ENCODE peak calls at places on chromosomes 11 and 22, in eight cellular contexts. G is GM12878, U is IMR-90, D is left ventricle myocardium inferior, F is heart right ventricle, I is ovary, V is psoas muscle, X is fibroblast of lung. Y is an unnamed sample. For H3K4me1 and H3K9me3, the result is how much of the 10 kb centered on the place peaks cover.

GRCh38 chr11:76785513-76785912 is 2.4 kb downstream of the TSKU start:
- DNase-seq in X (no peak), G (no peak), F (no peak), I (no peak), U (no peak), V (no peak), D (no peak), Y (no peak)

GRCh38 chr11:117979481-117980211 is 6.5 kb upstream of the IL10RA start:
- DNase-seq in I (no peak), F (no peak), U (no peak), G (peak), V (no peak), D (no peak), X (no peak), Y (no peak)

GRCh38 chr11:5808500-5809121 is at the start of gene OR52N2:
- DNase-seq in I (peak), X (peak), G (peak), D (peak), U (peak), V (peak), F (peak), Y (peak)

GRCh38 chr11:1875093-1875785 is 16.5 kb downstream of the PRR33 start:
- DNase-seq in D (peak), U (no peak), I (peak), V (peak), G (no peak), X (no peak), F (peak), Y (no peak)

GRCh38 chr11:85682330-85683305 is 3.4 kb downstream of the CCDC89 start:
- DNase-seq in I (peak), D (peak), X (peak), F (peak), G (no peak), U (peak), V (peak), Y (no peak)

GRCh38 chr22:29117799-29118477 is 45.1 kb downstream of the KREMEN1 start:
- DNase-seq in D (no peak), F (no peak), X (peak), I (no peak), U (peak), V (no peak), G (no peak), Y (no peak)

GRCh38 chr11:2400069-2400760 is at the start of gene TSSC4:
- DNase-seq in G (peak), X (peak), I (peak), V (peak), D (peak), U (peak), F (peak), Y (peak)

GRCh38 chr22:26957176-26957575 is 299.8 kb downstream of the MIAT start:
- DNase-seq in I (no peak), U (no peak), D (no peak), V (no peak), X (no peak), G (no peak), F (no peak), Y (no peak)

DNA sequence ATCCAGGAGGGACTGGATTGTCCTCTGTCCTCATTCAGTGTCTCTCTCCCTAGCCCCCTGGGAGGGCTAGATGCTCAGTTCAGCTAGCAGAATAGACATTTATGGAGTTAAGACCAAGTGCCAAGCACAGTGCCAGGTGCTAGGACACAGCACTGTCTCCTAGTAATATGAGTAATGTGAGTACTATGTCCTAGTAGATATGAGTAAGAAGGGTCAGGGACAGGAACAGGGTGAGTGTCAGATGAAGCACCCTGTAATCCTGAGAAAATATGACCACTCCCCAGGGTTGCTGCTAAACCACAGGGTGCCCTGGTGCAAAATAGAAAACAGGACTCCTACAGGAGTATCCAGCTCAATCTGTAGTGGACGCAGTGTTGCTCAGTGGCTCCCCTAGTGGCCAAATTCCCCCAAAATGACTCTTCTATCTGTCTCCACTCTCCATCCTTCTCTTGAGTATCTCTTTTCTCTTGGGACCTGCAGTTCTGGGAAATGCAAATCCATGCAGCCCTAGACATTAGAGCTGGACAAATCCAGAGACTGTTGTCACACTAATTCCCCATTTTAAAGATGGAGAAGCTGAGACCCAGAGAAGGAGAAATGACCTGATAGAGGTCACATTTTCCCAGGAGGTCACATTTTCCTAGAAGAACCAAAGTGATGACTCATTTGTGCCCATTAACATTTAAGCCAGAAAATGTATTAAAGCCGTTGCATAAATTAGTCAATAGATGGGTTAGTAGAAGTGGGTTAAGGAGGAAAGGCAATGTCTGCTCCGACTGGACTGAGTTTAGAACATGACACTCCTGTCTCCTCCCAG is 214.3 kb downstream of the NXPE2 start:
- DNase-seq in I (no peak), U (no peak), V (no peak), D (no peak), F (no peak), X (no peak), G (no peak), Y (no peak)
- TF ChIP-seq CTCF in I (no peak), U (no peak), V (peak), D (peak), F (peak), X (peak), G (peak), Y (peak)

DNA sequence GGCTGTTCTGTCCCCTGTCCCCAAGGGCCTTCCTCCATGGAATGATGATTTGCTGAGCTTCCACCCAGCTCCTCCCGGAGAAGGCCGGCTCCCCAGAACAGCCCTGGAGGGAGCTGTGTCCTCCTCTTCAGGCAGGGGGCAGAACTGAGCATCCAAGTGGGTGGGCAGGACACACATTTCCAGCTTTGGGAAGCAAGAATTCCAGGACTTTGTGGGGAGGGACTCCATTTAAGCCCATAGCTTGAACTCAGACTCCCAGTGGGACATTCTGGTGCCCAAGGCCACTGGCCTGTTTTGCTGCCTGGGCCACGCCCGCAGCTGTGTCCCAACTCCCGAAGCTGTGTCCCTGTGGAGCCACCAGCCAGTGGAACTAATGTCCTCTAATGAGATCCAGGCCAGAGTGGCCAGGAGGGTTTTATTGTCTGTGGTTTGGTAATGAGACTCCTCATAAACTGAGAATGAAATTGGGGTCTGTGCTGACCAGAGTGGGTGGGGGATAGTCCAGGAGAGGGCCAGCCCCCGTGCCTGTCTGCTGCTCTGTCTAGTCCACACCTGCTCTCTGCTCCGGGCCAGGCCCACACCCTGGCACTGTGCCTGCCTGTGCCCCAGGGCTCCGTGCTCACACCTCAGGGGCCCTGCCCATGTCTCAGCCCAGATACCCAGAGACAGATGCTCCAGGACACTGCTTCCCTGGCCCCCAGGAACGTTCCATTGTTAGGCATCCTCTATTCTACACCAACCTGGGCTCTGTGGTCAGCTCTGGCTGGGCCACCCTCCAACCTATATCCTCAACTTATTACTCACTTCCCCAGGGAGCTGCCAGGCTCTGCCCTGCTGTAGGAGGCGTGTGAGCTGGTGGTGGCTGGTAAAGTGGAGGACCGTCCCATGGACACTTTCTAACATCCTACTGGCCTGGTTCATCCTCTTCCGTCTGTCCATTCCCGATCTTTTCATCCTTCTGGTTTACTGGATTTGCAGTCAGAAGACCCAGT is 7.6 kb downstream of the NECTIN1 start:
- DNase-seq in U (no peak), G (no peak), D (peak), I (no peak), F (peak), V (peak), X (peak), Y (no peak)
- H3K4me1 ChIP-seq in U (under half), G (under half), D (under half), I (under half), F (under half), V (under half), X (under half), Y (under half)

DNA sequence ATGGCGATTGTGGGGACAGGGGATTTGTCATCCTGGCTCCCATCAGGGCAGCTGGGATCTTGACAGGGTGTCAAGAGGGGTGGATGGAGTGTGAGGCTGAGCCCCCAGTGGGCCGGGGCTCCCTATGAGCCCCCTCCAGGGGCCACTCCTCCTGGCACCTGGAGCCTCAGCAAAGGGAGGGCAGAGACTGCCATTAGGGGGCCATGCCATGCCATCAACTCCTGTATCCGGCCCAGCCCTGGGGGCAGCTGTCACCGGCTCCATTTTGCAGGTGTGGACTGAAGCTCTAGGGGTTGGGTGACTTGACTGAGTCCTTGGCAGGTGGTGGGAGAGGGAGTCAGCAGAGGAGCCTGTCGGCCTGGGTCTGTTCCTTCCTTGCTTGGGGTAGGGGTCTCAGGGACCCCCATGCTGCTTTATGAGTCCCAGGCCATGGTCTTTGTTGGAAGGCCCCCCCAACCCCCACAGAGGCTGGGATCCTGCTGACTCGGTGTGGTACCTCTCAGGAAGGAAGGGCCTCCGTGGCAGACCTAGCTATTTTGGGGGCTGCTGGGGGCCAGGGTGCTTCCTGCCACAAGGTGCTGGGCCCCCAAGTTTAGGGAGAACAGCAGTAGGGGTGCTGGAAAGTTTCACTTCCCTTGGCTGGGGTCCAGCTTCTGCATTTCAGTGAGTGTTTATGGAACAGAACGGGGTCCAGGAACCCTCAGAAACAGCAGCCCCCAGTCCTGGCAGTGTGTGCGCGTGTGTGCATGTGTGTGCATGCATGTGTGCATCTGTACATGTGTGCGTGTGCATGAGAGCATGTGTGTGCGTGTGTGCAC is 1.5 kb downstream of the ACY3 start:
- DNase-seq in I (no peak), F (no peak), G (peak), U (no peak), X (no peak), V (no peak), D (no peak), Y (no peak)
- H3K9me3 ChIP-seq in I (under half), F (under half), G (under half), U (under half), X (under half), V (under half), D (under half), Y (under half)

DNA sequence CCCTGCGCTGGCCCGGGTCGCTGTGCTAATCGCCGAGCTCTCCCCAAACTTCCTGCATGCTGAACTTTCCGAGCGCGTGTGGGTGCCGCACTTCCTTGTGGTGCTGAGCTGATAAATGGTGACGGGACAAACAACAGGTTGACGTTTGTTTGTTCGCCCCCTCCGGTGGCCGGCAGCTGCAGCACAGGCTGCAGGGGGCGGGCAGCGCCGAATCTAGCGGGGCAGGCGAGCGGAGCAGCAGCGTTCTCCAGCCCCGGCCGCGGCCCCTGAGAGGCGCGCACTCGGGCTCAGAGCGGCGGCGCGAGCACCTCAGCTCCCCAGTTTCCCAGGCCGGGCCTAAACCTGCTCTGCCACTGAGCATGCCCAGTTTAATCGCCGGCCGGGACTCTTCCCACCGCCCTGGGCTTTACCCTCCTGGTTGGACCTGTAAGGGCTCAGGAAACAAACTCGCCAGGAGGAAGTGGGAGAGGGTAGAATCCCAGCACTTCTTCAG is at the start of gene PDGFD:
- DNase-seq in F (peak), D (peak), I (peak), X (peak), V (peak), U (peak), G (no peak), Y (no peak)
- TF ChIP-seq CTCF in F (peak), D (peak), I (peak), X (peak), V (no peak), U (peak), G (no peak), Y (no peak)

DNA sequence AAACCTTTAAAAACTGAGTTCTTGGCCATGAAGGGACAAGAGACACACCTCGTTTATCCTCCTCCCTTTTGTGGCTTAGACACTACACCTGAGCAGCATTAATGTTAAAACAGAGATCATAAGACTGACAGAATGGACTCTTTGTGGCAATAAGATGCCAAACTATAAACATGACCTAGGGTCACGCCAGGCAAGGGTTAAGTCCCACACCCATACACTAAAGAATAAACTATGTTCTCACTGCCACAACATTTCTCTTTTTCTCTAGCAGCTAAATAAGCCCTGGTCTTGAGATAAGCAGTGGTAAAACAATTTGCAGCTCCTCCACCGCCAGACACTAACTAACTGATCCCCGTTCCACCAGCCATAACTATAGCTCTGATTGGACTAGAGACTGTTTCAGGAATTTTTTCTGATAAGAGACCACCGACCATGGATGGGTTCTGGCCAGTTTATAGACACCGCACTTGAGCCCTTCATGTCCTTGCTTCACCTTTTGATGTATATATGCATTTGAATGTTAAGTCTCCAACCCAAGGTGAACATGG is 4.9 kb upstream of the SLCO2B1 start:
- DNase-seq in F (no peak), U (no peak), I (no peak), X (no peak), D (no peak), V (no peak), G (no peak), Y (no peak)
- H3K4me1 ChIP-seq in F (under half), U (under half), I (under half), X (under half), D (under half), V (under half), G (under half), Y (under half)

DNA sequence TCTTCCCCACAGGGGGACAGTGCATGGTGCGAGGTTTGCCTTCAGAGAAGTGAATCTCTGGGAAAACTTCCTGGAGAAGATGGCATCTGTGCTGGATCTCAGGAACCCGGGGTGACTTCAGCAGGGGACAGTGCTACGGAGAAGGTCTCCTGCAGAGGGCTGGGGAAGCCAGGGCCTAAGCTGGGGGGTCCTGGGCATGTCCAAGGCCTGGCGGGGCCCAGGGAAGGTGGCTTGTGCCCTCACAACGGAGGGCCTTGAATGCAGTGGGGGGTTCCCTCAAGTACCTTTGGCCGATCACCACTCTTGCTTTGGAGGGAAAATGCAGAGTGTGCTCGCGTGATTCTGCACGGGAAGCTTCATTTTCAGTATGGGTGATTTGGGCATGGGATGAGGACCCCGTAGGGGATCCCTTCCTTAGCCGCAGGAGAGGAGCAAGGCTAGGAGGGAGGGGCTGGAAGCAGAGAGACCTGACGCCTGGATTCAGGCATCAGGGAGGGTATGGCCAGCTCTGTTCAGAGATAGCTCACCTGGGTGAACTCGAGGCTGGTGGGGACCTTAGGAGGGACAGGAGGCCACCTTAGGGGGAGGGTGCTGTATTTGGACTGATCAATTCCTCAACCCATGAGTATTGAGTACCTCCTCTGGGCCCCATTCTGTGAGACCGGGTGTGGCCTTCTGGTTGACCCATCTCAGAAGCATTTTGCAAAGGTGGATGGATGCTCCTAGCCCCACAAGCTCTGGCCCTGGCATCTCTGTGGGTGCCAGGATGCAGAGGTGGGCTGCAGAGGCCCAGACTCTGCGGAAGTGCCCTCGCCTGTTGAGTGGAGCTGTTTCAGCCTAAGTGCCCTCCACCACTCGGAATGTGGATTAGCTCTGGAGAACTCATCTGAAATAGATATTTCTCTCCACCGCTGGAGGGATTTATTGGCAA is 529.4 kb downstream of the TBC1D22A start:
- DNase-seq in F (no peak), G (no peak), U (no peak), X (no peak), D (no peak), I (no peak), V (peak), Y (no peak)
- H3K9me3 ChIP-seq in F (under half), G (under half), U (under half), X (under half), D (under half), I (under half), V (under half), Y (under half)

GRCh38 chr11:73347067-73347466 is 29.1 kb upstream of the RELT start:
- DNase-seq in F (no peak), V (no peak), U (no peak), D (no peak), X (no peak), G (no peak), I (no peak), Y (no peak)

GRCh38 chr11:73348838-73349237 is 27.4 kb upstream of the RELT start:
- DNase-seq in X (no peak), U (no peak), V (no peak), D (no peak), G (no peak), I (no peak), F (no peak), Y (no peak)

GRCh38 chr11:73349633-73350032 is 26.6 kb upstream of the RELT start:
- DNase-seq in X (no peak), U (no peak), V (no peak), F (no peak), G (no peak), I (no peak), D (no peak), Y (no peak)

GRCh38 chr11:73353422-73353821 is 22.8 kb upstream of the RELT start:
- DNase-seq in D (no peak), X (no peak), V (no peak), I (no peak), G (no peak), F (no peak), U (no peak), Y (no peak)

GRCh38 chr11:73350908-73351636 is 25.1 kb upstream of the RELT start:
- DNase-seq in V (no peak), X (peak), F (no peak), G (no peak), D (peak), U (peak), I (no peak), Y (no peak)
- TF ChIP-seq CTCF in V (peak), X (peak), F (peak), G (peak), D (peak), U (peak), I (peak), Y (peak)

GRCh38 chr11:124753624-124754023 is 1.6 kb upstream of the VSIG2 start:
- DNase-seq in V (no peak), D (no peak), U (no peak), F (no peak), X (no peak), I (no peak), G (no peak), Y (no peak)
- H3K4me1 ChIP-seq in V (under half), D (half or more), U (under half), F (under half), X (under half), I (under half), G (under half), Y (under half)

GRCh38 chr22:47810505-47811500 is 1048.4 kb downstream of the TBC1D22A start:
- DNase-seq in F (no peak), V (no peak), U (no peak), X (no peak), D (no peak), G (no peak), I (no peak), Y (no peak)
- H3K9me3 ChIP-seq in F (under half), V (under half), U (half or more), X (under half), D (under half), G (under half), I (under half), Y (under half)

GRCh38 chr11:35404397-35404775 is 15.0 kb downstream of the SLC1A2 start:
- DNase-seq in G (no peak), I (no peak), D (no peak), F (no peak), X (peak), U (peak), V (peak), Y (no peak)
- TF ChIP-seq CTCF in G (peak), I (no peak), D (peak), F (peak), X (peak), U (peak), V (peak), Y (no peak)